ENCODE peak calls at places on chromosomes 5 and 9, in eight cellular contexts. H is stomach, P is astrocyte of the spinal cord, R is body of pancreas, E is H1, J is A549, S is fibroblast of the aortic adventitia, W is WERI-Rb-1. U is an unnamed sample.

GRCh38 chr9:38311382-38312270 is 80.9 kb upstream of the ALDH1B1 start:
- DNase-seq in P (no peak), J (no peak), E (no peak), W (peak; percentile 15), H (no peak), S (no peak), R (no peak), U (no peak)

GRCh38 chr5:107290780-107291398 is 379.8 kb downstream of the EFNA5 start:
- DNase-seq in J (no peak), P (no peak), E (no peak), H (no peak), S (no peak), R (no peak), W (no peak), U (no peak)

GRCh38 chr9:121499177-121499426 is 542 bp downstream of the GGTA1 start:
- DNase-seq in E (no peak), W (no peak), P (no peak), H (no peak), J (no peak), R (no peak), S (no peak), U (no peak)

GRCh38 chr9:125240649-125240999 is 519 bp downstream of the HSPA5 start:
- DNase-seq in J (peak; percentile 52), S (peak; percentile 34), E (no peak), R (peak; percentile 59), P (peak; percentile 29), H (peak; percentile 50), W (no peak), U (no peak)

GRCh38 chr5:113510836-113511451 is 2.5 kb upstream of the YTHDC2 start:
- DNase-seq in E (no peak), S (peak; percentile 81), H (no peak), P (peak; percentile 55), R (no peak), W (no peak), J (peak; percentile 47), U (no peak)

GRCh38 chr5:129899454-129899853 is 4.8 kb upstream of the CHSY3 start:
- DNase-seq in S (peak; percentile 55), E (no peak), P (peak; percentile 54), H (no peak), R (no peak), W (no peak), J (peak; percentile 19), U (no peak)

GRCh38 chr9:92887880-92888338 is 10.1 kb upstream of the ZNF484 start:
- DNase-seq in S (no peak), W (no peak), E (no peak), R (no peak), J (no peak), H (no peak), P (no peak), U (no peak)

GRCh38 chr9:93826209-93826608 is 128.9 kb downstream of the BARX1 start:
- DNase-seq in E (no peak), P (no peak), R (peak; percentile 51), W (peak; percentile 7), H (no peak), J (peak; percentile 31), S (no peak), U (no peak)

GRCh38 chr5:36489505-36489904 is 116.9 kb upstream of the SLC1A3 start:
- DNase-seq in E (no peak), W (no peak), P (no peak), J (no peak), R (no peak), H (no peak), S (no peak), U (no peak)

GRCh38 chr9:38687389-38687842 is 32.5 kb downstream of the FAM240B start:
- DNase-seq in J (peak; percentile 71), R (peak; percentile 82), H (peak; percentile 75), P (peak; percentile 39), S (no peak), W (no peak), E (no peak), U (peak; percentile 88)

GRCh38 chr9:109499631-109500120 is 1.6 kb upstream of the PTPN3 start:
- DNase-seq in R (peak; percentile 90), S (no peak), W (peak; percentile 80), E (no peak), H (peak; percentile 73), J (peak; percentile 74), P (no peak), U (peak; percentile 95)

GRCh38 chr5:80245986-80246781 is 9.7 kb downstream of the SERINC5 start:
- DNase-seq in S (peak; percentile 85), P (peak; percentile 55), J (no peak), W (no peak), H (no peak), E (no peak), R (no peak), U (no peak)

GRCh38 chr9:38025166-38025565 is 43.9 kb downstream of the SHB start:
- DNase-seq in S (no peak), R (no peak), W (no peak), J (no peak), P (no peak), E (no peak), H (no peak), U (peak; percentile 32)

GRCh38 chr5:9544502-9545300 is 1.2 kb downstream of the SEMA5A start:
- DNase-seq in P (peak; percentile 88), W (peak; percentile 94), H (peak; percentile 82), E (no peak), R (peak; percentile 89), S (peak; percentile 83), J (peak; percentile 59), U (peak; percentile 89)

GRCh38 chr5:102855684-102856373 is 100.7 kb downstream of the PAM start:
- DNase-seq in P (no peak), R (no peak), S (no peak), W (no peak), J (no peak), H (no peak), E (no peak), U (no peak)

GRCh38 chr5:31036407-31036806 is 157.1 kb upstream of the CDH6 start:
- DNase-seq in W (no peak), S (peak; percentile 75), P (peak; percentile 79), J (no peak), H (no peak), E (no peak), R (no peak), U (no peak)

GRCh38 chr5:175238326-175238725 is 205.7 kb downstream of the DRD1 start:
- DNase-seq in P (no peak), S (no peak), E (no peak), J (no peak), R (no peak), H (no peak), W (no peak), U (no peak)

GRCh38 chr5:175230299-175230698 is 213.7 kb downstream of the DRD1 start:
- DNase-seq in E (no peak), P (no peak), R (no peak), S (no peak), H (no peak), J (no peak), W (no peak), U (no peak)

GRCh38 chr5:175235251-175235963 is 208.6 kb downstream of the DRD1 start:
- DNase-seq in E (no peak), S (no peak), P (peak; percentile 41), W (no peak), J (no peak), R (no peak), H (no peak), U (no peak)

DNA sequence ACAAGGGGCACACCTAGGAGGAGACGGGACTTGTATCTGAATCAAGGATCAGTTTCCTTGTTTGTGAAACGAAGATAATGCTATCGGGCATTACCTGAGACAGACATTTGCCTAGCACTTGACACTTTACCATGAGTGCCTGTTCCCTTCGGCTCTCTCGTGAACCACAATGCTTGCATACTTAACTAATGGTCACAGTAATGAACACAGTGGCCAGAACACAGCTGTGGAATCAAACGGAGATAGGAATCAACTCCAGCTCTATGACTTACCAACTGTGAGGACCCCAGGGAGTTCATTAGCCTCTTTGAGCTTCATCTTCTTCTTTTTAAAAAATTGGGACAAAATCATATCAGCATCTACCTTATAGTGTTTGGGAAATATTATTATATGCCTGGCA is 207.8 kb downstream of the DRD1 start:
- DNase-seq in J (no peak), H (no peak), W (no peak), R (no peak), S (no peak), P (no peak), E (no peak), U (no peak)
- TF ChIP-seq CTCF in J (no peak), H (no peak), W (no peak), R (no peak), S (no peak), P (no peak), E (no peak), U (no peak)

GRCh38 chr9:4389003-4389402 is 89.1 kb upstream of the GLIS3 start:
- DNase-seq in J (no peak), E (no peak), W (no peak), H (no peak), S (no peak), R (no peak), P (no peak), U (no peak)

GRCh38 chr9:4389755-4390154 is 89.9 kb upstream of the GLIS3 start:
- DNase-seq in H (no peak), S (no peak), W (no peak), P (no peak), J (no peak), R (no peak), E (no peak), U (no peak)

GRCh38 chr9:4397917-4398316 is 92.4 kb upstream of the SLC1A1 start:
- DNase-seq in H (no peak), S (peak; percentile 63), E (no peak), J (no peak), P (peak; percentile 31), W (no peak), R (no peak), U (peak; percentile 82)

GRCh38 chr9:4393806-4394523 is 94.1 kb upstream of the GLIS3 start:
- DNase-seq in S (no peak), H (no peak), J (no peak), E (no peak), W (no peak), P (no peak), R (no peak), U (peak; percentile 82)
- TF ChIP-seq CTCF in S (no peak), H (no peak), J (no peak), E (no peak), W (no peak), P (no peak), R (no peak), U (no peak)

GRCh38 chr5:91419571-91420537 is 36.7 kb upstream of the ARRDC3 start:
- DNase-seq in P (peak; percentile 67), J (peak; percentile 76), E (no peak), W (peak; percentile 55), H (peak; percentile 75), S (peak; percentile 78), R (peak; percentile 69), U (no peak)
- TF ChIP-seq CTCF in P (peak; percentile 47), J (peak; percentile 89), E (peak; percentile 42), W (peak; percentile 13), H (peak; percentile 32), S (peak; percentile 54), R (peak; percentile 61), U (peak; percentile 65)

DNA sequence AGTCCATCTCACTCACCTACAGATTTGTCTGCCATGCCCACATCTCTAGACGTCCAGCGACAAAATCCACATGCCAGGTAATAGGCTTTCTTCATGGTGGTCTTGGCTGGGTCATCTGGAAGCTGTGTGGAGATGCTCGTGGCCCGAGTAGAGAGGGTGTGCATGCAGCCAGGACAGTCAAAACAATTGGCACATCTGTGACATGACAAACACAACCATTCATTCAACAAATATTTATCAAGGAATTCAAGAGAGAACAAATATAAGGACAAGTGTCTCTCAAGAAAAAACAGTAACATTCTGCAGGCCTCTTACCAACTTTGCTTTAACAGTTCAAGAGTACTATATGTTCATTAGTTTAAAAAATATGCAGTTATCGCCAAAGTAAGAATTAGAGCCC is 5.4 kb downstream of the DCTN4 start:
- DNase-seq in W (no peak), E (no peak), R (no peak), S (no peak), J (no peak), H (no peak), P (no peak), U (no peak)
- TF ChIP-seq CTCF in W (no peak), E (no peak), R (no peak), S (no peak), J (no peak), H (no peak), P (no peak), U (no peak)